ENCODE peak calls at places on chromosomes 12 and 14, in ten cellular contexts. One of them, this sample, is unnamed.

GRCh38 chr12:32519047-32519446 is 119.7 kb downstream of the FGD4 start:
- DNase-seq in Jurkat, Clone E6-1: no peak
- DNase-seq in H7: no peak
- DNase-seq in LoVo: no peak
- DNase-seq in right cardiac atrium: no peak
- DNase-seq in NCI-H345: no peak
- DNase-seq in stimulated activated CD4-positive, alpha-beta T cell treated with anti-CD3 and anti-CD28 coated beads, Interleukin-15, amount 100 ng/mL, for 1 hour: no peak
- DNase-seq in NCI-H748 treated with DMSO at 0.1 percent for 48 hours: no peak
- DNase-seq in MV-4-11: no peak
- DNase-seq in HuH-7.5: no peak
- DNase-seq in this sample: no peak

GRCh38 chr14:73811164-73811503 is 40.5 kb upstream of the PTGR2 start:
- DNase-seq in Jurkat, Clone E6-1: no peak
- DNase-seq in H7: no peak
- DNase-seq in LoVo: no peak
- DNase-seq in right cardiac atrium: no peak
- DNase-seq in NCI-H345: no peak
- DNase-seq in stimulated activated CD4-positive, alpha-beta T cell treated with anti-CD3 and anti-CD28 coated beads, Interleukin-15, amount 100 ng/mL, for 1 hour: no peak
- DNase-seq in NCI-H748 treated with DMSO at 0.1 percent for 48 hours: no peak
- DNase-seq in MV-4-11: no peak
- DNase-seq in HuH-7.5: no peak
- DNase-seq in this sample: no peak

GRCh38 chr12:53695148-53696138 is 19.6 kb upstream of the ATP5MC2 start:
- DNase-seq in Jurkat, Clone E6-1: no peak
- DNase-seq in H7: peak
- DNase-seq in LoVo: no peak
- DNase-seq in right cardiac atrium: peak
- DNase-seq in NCI-H345: peak
- DNase-seq in stimulated activated CD4-positive, alpha-beta T cell treated with anti-CD3 and anti-CD28 coated beads, Interleukin-15, amount 100 ng/mL, for 1 hour: no peak
- DNase-seq in NCI-H748 treated with DMSO at 0.1 percent for 48 hours: no peak
- DNase-seq in MV-4-11: no peak
- DNase-seq in HuH-7.5: peak
- DNase-seq in this sample: no peak

GRCh38 chr12:8784464-8784863 is 38.0 kb upstream of the A2ML1 start:
- DNase-seq in Jurkat, Clone E6-1: no peak
- DNase-seq in H7: no peak
- DNase-seq in LoVo: no peak
- DNase-seq in right cardiac atrium: no peak
- DNase-seq in NCI-H345: no peak
- DNase-seq in stimulated activated CD4-positive, alpha-beta T cell treated with anti-CD3 and anti-CD28 coated beads, Interleukin-15, amount 100 ng/mL, for 1 hour: no peak
- DNase-seq in NCI-H748 treated with DMSO at 0.1 percent for 48 hours: no peak
- DNase-seq in MV-4-11: no peak
- DNase-seq in HuH-7.5: no peak
- DNase-seq in this sample: no peak

GRCh38 chr14:50351016-50351415 is 38.9 kb downstream of the DMAC2L start:
- DNase-seq in Jurkat, Clone E6-1: no peak
- DNase-seq in H7: no peak
- DNase-seq in LoVo: no peak
- DNase-seq in right cardiac atrium: no peak
- DNase-seq in NCI-H345: no peak
- DNase-seq in stimulated activated CD4-positive, alpha-beta T cell treated with anti-CD3 and anti-CD28 coated beads, Interleukin-15, amount 100 ng/mL, for 1 hour: no peak
- DNase-seq in NCI-H748 treated with DMSO at 0.1 percent for 48 hours: no peak
- DNase-seq in MV-4-11: peak
- DNase-seq in HuH-7.5: no peak
- DNase-seq in this sample: no peak

GRCh38 chr14:62126885-62127478 is 364.8 kb downstream of the SNAPC1 start:
- DNase-seq in Jurkat, Clone E6-1: peak
- DNase-seq in H7: peak
- DNase-seq in LoVo: peak
- DNase-seq in right cardiac atrium: no peak
- DNase-seq in NCI-H345: peak
- DNase-seq in stimulated activated CD4-positive, alpha-beta T cell treated with anti-CD3 and anti-CD28 coated beads, Interleukin-15, amount 100 ng/mL, for 1 hour: no peak
- DNase-seq in NCI-H748 treated with DMSO at 0.1 percent for 48 hours: peak
- DNase-seq in MV-4-11: peak
- DNase-seq in HuH-7.5: peak
- DNase-seq in this sample: peak

GRCh38 chr12:19967486-19967885 is 400.9 kb upstream of the PDE3A start:
- DNase-seq in Jurkat, Clone E6-1: no peak
- DNase-seq in H7: no peak
- DNase-seq in LoVo: peak
- DNase-seq in right cardiac atrium: no peak
- DNase-seq in NCI-H345: peak
- DNase-seq in stimulated activated CD4-positive, alpha-beta T cell treated with anti-CD3 and anti-CD28 coated beads, Interleukin-15, amount 100 ng/mL, for 1 hour: no peak
- DNase-seq in NCI-H748 treated with DMSO at 0.1 percent for 48 hours: peak
- DNase-seq in MV-4-11: peak
- DNase-seq in HuH-7.5: no peak
- DNase-seq in this sample: no peak

GRCh38 chr12:77845831-77846230 is 15.1 kb downstream of the NAV3 start:
- DNase-seq in Jurkat, Clone E6-1: no peak
- DNase-seq in H7: no peak
- DNase-seq in LoVo: peak
- DNase-seq in right cardiac atrium: no peak
- DNase-seq in NCI-H345: no peak
- DNase-seq in stimulated activated CD4-positive, alpha-beta T cell treated with anti-CD3 and anti-CD28 coated beads, Interleukin-15, amount 100 ng/mL, for 1 hour: no peak
- DNase-seq in NCI-H748 treated with DMSO at 0.1 percent for 48 hours: no peak
- DNase-seq in MV-4-11: no peak
- DNase-seq in HuH-7.5: no peak
- DNase-seq in this sample: no peak

GRCh38 chr14:99562848-99563748 is 40.9 kb downstream of the CCDC85C start:
- DNase-seq in Jurkat, Clone E6-1: no peak
- DNase-seq in H7: peak
- DNase-seq in LoVo: no peak
- DNase-seq in right cardiac atrium: peak
- DNase-seq in NCI-H345: peak
- DNase-seq in stimulated activated CD4-positive, alpha-beta T cell treated with anti-CD3 and anti-CD28 coated beads, Interleukin-15, amount 100 ng/mL, for 1 hour: no peak
- DNase-seq in NCI-H748 treated with DMSO at 0.1 percent for 48 hours: peak
- DNase-seq in MV-4-11: no peak
- DNase-seq in HuH-7.5: no peak
- DNase-seq in this sample: no peak

GRCh38 chr12:110338754-110339153 is 57.7 kb downstream of the ATP2A2 start:
- DNase-seq in Jurkat, Clone E6-1: no peak
- DNase-seq in H7: no peak
- DNase-seq in LoVo: no peak
- DNase-seq in right cardiac atrium: no peak
- DNase-seq in NCI-H345: no peak
- DNase-seq in stimulated activated CD4-positive, alpha-beta T cell treated with anti-CD3 and anti-CD28 coated beads, Interleukin-15, amount 100 ng/mL, for 1 hour: no peak
- DNase-seq in NCI-H748 treated with DMSO at 0.1 percent for 48 hours: no peak
- DNase-seq in MV-4-11: peak
- DNase-seq in HuH-7.5: no peak
- DNase-seq in this sample: no peak

GRCh38 chr14:30330452-30330851 is 228.5 kb upstream of the G2E3 start:
- DNase-seq in Jurkat, Clone E6-1: no peak
- DNase-seq in H7: peak
- DNase-seq in LoVo: peak
- DNase-seq in right cardiac atrium: no peak
- DNase-seq in NCI-H345: no peak
- DNase-seq in stimulated activated CD4-positive, alpha-beta T cell treated with anti-CD3 and anti-CD28 coated beads, Interleukin-15, amount 100 ng/mL, for 1 hour: no peak
- DNase-seq in NCI-H748 treated with DMSO at 0.1 percent for 48 hours: no peak
- DNase-seq in MV-4-11: no peak
- DNase-seq in HuH-7.5: peak
- DNase-seq in this sample: no peak

GRCh38 chr12:3032161-3032560 is 45.0 kb upstream of the TSPAN9 start:
- DNase-seq in Jurkat, Clone E6-1: no peak
- DNase-seq in H7: no peak
- DNase-seq in LoVo: no peak
- DNase-seq in right cardiac atrium: no peak
- DNase-seq in NCI-H345: no peak
- DNase-seq in stimulated activated CD4-positive, alpha-beta T cell treated with anti-CD3 and anti-CD28 coated beads, Interleukin-15, amount 100 ng/mL, for 1 hour: no peak
- DNase-seq in NCI-H748 treated with DMSO at 0.1 percent for 48 hours: no peak
- DNase-seq in MV-4-11: no peak
- DNase-seq in HuH-7.5: no peak
- DNase-seq in this sample: no peak

GRCh38 chr14:54737132-54737711 is 165.4 kb downstream of the GCH1 start:
- DNase-seq in Jurkat, Clone E6-1: no peak
- DNase-seq in H7: no peak
- DNase-seq in LoVo: peak
- DNase-seq in right cardiac atrium: no peak
- DNase-seq in NCI-H345: no peak
- DNase-seq in stimulated activated CD4-positive, alpha-beta T cell treated with anti-CD3 and anti-CD28 coated beads, Interleukin-15, amount 100 ng/mL, for 1 hour: no peak
- DNase-seq in NCI-H748 treated with DMSO at 0.1 percent for 48 hours: no peak
- DNase-seq in MV-4-11: no peak
- DNase-seq in HuH-7.5: no peak
- DNase-seq in this sample: no peak

GRCh38 chr14:75615200-75615599 is 36.8 kb downstream of the FLVCR2 start:
- DNase-seq in Jurkat, Clone E6-1: no peak
- DNase-seq in H7: no peak
- DNase-seq in LoVo: no peak
- DNase-seq in right cardiac atrium: peak
- DNase-seq in NCI-H345: no peak
- DNase-seq in stimulated activated CD4-positive, alpha-beta T cell treated with anti-CD3 and anti-CD28 coated beads, Interleukin-15, amount 100 ng/mL, for 1 hour: no peak
- DNase-seq in NCI-H748 treated with DMSO at 0.1 percent for 48 hours: no peak
- DNase-seq in MV-4-11: peak
- DNase-seq in HuH-7.5: no peak
- DNase-seq in this sample: no peak

GRCh38 chr14:70697681-70698080 is 56.0 kb downstream of the TTC9 start:
- DNase-seq in Jurkat, Clone E6-1: no peak
- DNase-seq in H7: no peak
- DNase-seq in LoVo: peak
- DNase-seq in right cardiac atrium: no peak
- DNase-seq in NCI-H345: no peak
- DNase-seq in stimulated activated CD4-positive, alpha-beta T cell treated with anti-CD3 and anti-CD28 coated beads, Interleukin-15, amount 100 ng/mL, for 1 hour: no peak
- DNase-seq in NCI-H748 treated with DMSO at 0.1 percent for 48 hours: no peak
- DNase-seq in MV-4-11: peak
- DNase-seq in HuH-7.5: no peak
- DNase-seq in this sample: no peak

GRCh38 chr12:41663487-41664258 is 475.6 kb downstream of the PDZRN4 start:
- DNase-seq in Jurkat, Clone E6-1: peak
- DNase-seq in H7: peak
- DNase-seq in LoVo: peak
- DNase-seq in right cardiac atrium: no peak
- DNase-seq in NCI-H345: no peak
- DNase-seq in stimulated activated CD4-positive, alpha-beta T cell treated with anti-CD3 and anti-CD28 coated beads, Interleukin-15, amount 100 ng/mL, for 1 hour: no peak
- DNase-seq in NCI-H748 treated with DMSO at 0.1 percent for 48 hours: peak
- DNase-seq in MV-4-11: no peak
- DNase-seq in HuH-7.5: peak
- DNase-seq in this sample: no peak

GRCh38 chr14:50334211-50334610 is 22.1 kb downstream of the DMAC2L start:
- DNase-seq in Jurkat, Clone E6-1: no peak
- DNase-seq in H7: no peak
- DNase-seq in LoVo: no peak
- DNase-seq in right cardiac atrium: no peak
- DNase-seq in NCI-H345: no peak
- DNase-seq in stimulated activated CD4-positive, alpha-beta T cell treated with anti-CD3 and anti-CD28 coated beads, Interleukin-15, amount 100 ng/mL, for 1 hour: no peak
- DNase-seq in NCI-H748 treated with DMSO at 0.1 percent for 48 hours: no peak
- DNase-seq in MV-4-11: no peak
- DNase-seq in HuH-7.5: no peak
- DNase-seq in this sample: no peak

GRCh38 chr12:108846320-108846719 is 11.1 kb downstream of the SSH1 start:
- DNase-seq in Jurkat, Clone E6-1: no peak
- DNase-seq in H7: no peak
- DNase-seq in LoVo: no peak
- DNase-seq in right cardiac atrium: peak
- DNase-seq in NCI-H345: no peak
- DNase-seq in stimulated activated CD4-positive, alpha-beta T cell treated with anti-CD3 and anti-CD28 coated beads, Interleukin-15, amount 100 ng/mL, for 1 hour: no peak
- DNase-seq in NCI-H748 treated with DMSO at 0.1 percent for 48 hours: no peak
- DNase-seq in MV-4-11: peak
- DNase-seq in HuH-7.5: no peak
- DNase-seq in this sample: no peak

This sample was measured in naive thymus-derived CD4-positive, alpha-beta T cell.